ENCODE peak calls at places on chromosomes 7 and 10, in four cellular contexts. V is NB4, Y is endothelial cell, O is H1. G is an unnamed sample.

GRCh38 chr10:69449841-69450240 is 1.4 kb upstream of the TSPAN15 start:
- DNase-seq in V (peak), O (peak), Y (peak), G (peak)

GRCh38 chr7:2217716-2218443 is 14.9 kb downstream of the MAD1L1 start:
- DNase-seq in Y (no peak), O (no peak), V (no peak), G (no peak)

GRCh38 chr7:97126483-97127171 is 9.1 kb downstream of the SDHAF3 start:
- DNase-seq in O (no peak), V (no peak), Y (no peak), G (no peak)

GRCh38 chr7:63205136-63205535 is 793.5 kb upstream of the ZNF722 start:
- DNase-seq in Y (no peak), O (no peak), V (no peak), G (no peak)

GRCh38 chr10:5252177-5253037 is 55.8 kb downstream of the AKR1C4 start:
- DNase-seq in O (no peak), V (peak), Y (no peak), G (peak)

GRCh38 chr7:69739906-69740545 is 141.8 kb downstream of the AUTS2 start:
- DNase-seq in O (no peak), V (peak), Y (no peak), G (no peak)

GRCh38 chr7:35993663-35994622 is 159.1 kb upstream of the EEPD1 start:
- DNase-seq in O (no peak), Y (no peak), V (no peak), G (peak)

GRCh38 chr7:131606346-131607290 is 50.2 kb upstream of the PODXL start:
- DNase-seq in V (peak), Y (no peak), O (no peak), G (peak)

GRCh38 chr10:26386800-26387199 is 51.3 kb upstream of the APBB1IP start:
- DNase-seq in Y (no peak), O (no peak), V (peak), G (no peak)

GRCh38 chr7:47292832-47293309 is 289.0 kb downstream of the TNS3 start:
- DNase-seq in Y (no peak), O (no peak), V (no peak), G (peak)

GRCh38 chr7:117158941-117159705 is 163.7 kb downstream of the WNT2 start:
- DNase-seq in Y (no peak), V (no peak), O (no peak), G (no peak)

GRCh38 chr7:108455833-108456677 is at the start of gene NRCAM:
- DNase-seq in Y (peak), V (peak), O (peak), G (no peak)

GRCh38 chr10:31745612-31746376 is 182.8 kb downstream of the ARHGAP12 start:
- DNase-seq in V (peak), O (no peak), Y (no peak), G (peak)

GRCh38 chr10:14415676-14416307 is 85.1 kb upstream of the FRMD4A start:
- DNase-seq in V (no peak), Y (no peak), O (no peak), G (no peak)

GRCh38 chr10:3542185-3542611 is 242.8 kb downstream of the KLF6 start:
- DNase-seq in Y (no peak), V (no peak), O (no peak), G (peak)

GRCh38 chr7:149690688-149691446 is 82.5 kb downstream of the ZNF467 start:
- DNase-seq in V (peak), O (peak), Y (peak), G (peak)

GRCh38 chr10:21257919-21258318 is 267.6 kb downstream of the SKIDA1 start:
- DNase-seq in V (no peak), Y (no peak), O (no peak), G (peak)

GRCh38 chr7:130930260-130930659 is 196.3 kb upstream of the KLF14 start:
- DNase-seq in V (no peak), Y (no peak), O (no peak), G (peak)

GRCh38 chr7:133904766-133905165 is 222.4 kb upstream of the LRGUK start:
- DNase-seq in Y (no peak), O (no peak), V (no peak), G (no peak)

GRCh38 chr10:124943301-124944092 is 1.6 kb downstream of the ZRANB1 start:
- DNase-seq in Y (no peak), O (no peak), V (no peak), G (peak)

GRCh38 chr7:50728184-50728583 is 54.5 kb downstream of the GRB10 start:
- DNase-seq in O (no peak), V (no peak), Y (no peak), G (no peak)

GRCh38 chr7:83856094-83856493 is 207.2 kb upstream of the SEMA3E start:
- DNase-seq in V (no peak), O (no peak), Y (no peak), G (no peak)

GRCh38 chr7:140671966-140672365 is 779 bp upstream of the ADCK2 start:
- DNase-seq in Y (no peak), V (no peak), O (no peak), G (no peak)

GRCh38 chr10:89959433-89960110 is 258.2 kb downstream of the KIF20B start:
- DNase-seq in Y (no peak), V (no peak), O (no peak), G (no peak)

GRCh38 chr10:2798340-2798739 is 269.0 kb upstream of the PFKP start:
- DNase-seq in V (no peak), O (no peak), Y (no peak), G (no peak)

GRCh38 chr7:2955177-2955768 is 88.4 kb downstream of the CARD11 start:
- DNase-seq in O (no peak), V (no peak), Y (no peak), G (no peak)

GRCh38 chr7:98211221-98211675 is at the start of gene BHLHA15:
- DNase-seq in Y (peak), O (no peak), V (no peak), G (no peak)

GRCh38 chr7:89316584-89316983 is 521.0 kb upstream of the TEX47 start:
- DNase-seq in Y (no peak), O (no peak), V (no peak), G (no peak)

GRCh38 chr7:4775281-4776159 is at the start of gene AP5Z1:
- DNase-seq in Y (peak), V (peak), O (peak), G (peak)

GRCh38 chr10:63133787-63134557 is 844 bp downstream of the NRBF2 start:
- DNase-seq in Y (no peak), V (peak), O (no peak), G (peak)

GRCh38 chr10:102408728-102409603 is 9.6 kb downstream of the PSD start:
- DNase-seq in O (no peak), Y (no peak), V (no peak), G (no peak)

GRCh38 chr10:28754930-28755718 is 77.8 kb downstream of the BAMBI start:
- DNase-seq in O (no peak), V (no peak), Y (no peak), G (peak)

GRCh38 chr10:126558881-126559280 is 111.6 kb downstream of the C10orf90 start:
- DNase-seq in V (no peak), O (no peak), Y (no peak), G (no peak)

GRCh38 chr7:101216860-101217387 is 457 bp downstream of the PLOD3 start:
- DNase-seq in V (no peak), O (no peak), Y (peak), G (no peak)

GRCh38 chr10:48945441-48946143 is 6.0 kb upstream of the LRRC18 start:
- DNase-seq in Y (no peak), O (no peak), V (no peak), G (no peak)

GRCh38 chr10:111974325-111974724 is 209.2 kb downstream of the GPAM start:
- DNase-seq in V (no peak), Y (no peak), O (no peak), G (no peak)

GRCh38 chr10:96491303-96491702 is 22.4 kb downstream of the TLL2 start:
- DNase-seq in Y (no peak), O (no peak), V (peak), G (peak)
- TF ChIP-seq CTCF in Y (no peak), O (peak), V (peak), G (peak)

GRCh38 chr10:24462889-24463552 is 254.1 kb downstream of the KIAA1217 start:
- DNase-seq in O (no peak), V (peak), Y (no peak), G (no peak)
- TF ChIP-seq CTCF in O (peak), V (peak), Y (no peak), G (no peak)

GRCh38 chr10:6841746-6842145 is 261.7 kb upstream of the PRKCQ start:
- DNase-seq in Y (no peak), V (no peak), O (no peak), G (no peak)

GRCh38 chr10:6833458-6834011 is 253.5 kb upstream of the PRKCQ start:
- DNase-seq in V (no peak), Y (no peak), O (no peak), G (no peak)

GRCh38 chr10:6840766-6841165 is 260.7 kb upstream of the PRKCQ start:
- DNase-seq in V (peak), Y (no peak), O (no peak), G (peak)

GRCh38 chr10:6840093-6840763 is 260.2 kb upstream of the PRKCQ start:
- DNase-seq in V (peak), Y (no peak), O (no peak), G (no peak)

GRCh38 chr10:6838118-6838517 is 258.0 kb upstream of the PRKCQ start:
- DNase-seq in O (no peak), V (peak), Y (peak), G (peak)
- TF ChIP-seq CTCF in O (peak), V (peak), Y (peak), G (peak)

GRCh38 chr7:153886506-153887391 is 165.4 kb upstream of the DPP6 start:
- DNase-seq in Y (peak), V (no peak), O (no peak), G (no peak)
- TF ChIP-seq CTCF in Y (peak), V (no peak), O (peak), G (no peak)

GRCh38 chr7:30351274-30351673 is 66.9 kb downstream of the ZNRF2 start:
- DNase-seq in V (peak), Y (no peak), O (no peak), G (no peak)

GRCh38 chr7:30353532-30353931 is 69.1 kb downstream of the ZNRF2 start:
- DNase-seq in V (no peak), Y (no peak), O (no peak), G (no peak)

GRCh38 chr7:30351724-30352123 is 67.3 kb downstream of the ZNRF2 start:
- DNase-seq in Y (no peak), V (peak), O (no peak), G (no peak)

GRCh38 chr7:30353932-30354607 is 69.7 kb downstream of the ZNRF2 start:
- DNase-seq in V (no peak), Y (no peak), O (no peak), G (no peak)

GRCh38 chr7:30352169-30352568 is 67.8 kb downstream of the ZNRF2 start:
- DNase-seq in Y (no peak), O (no peak), V (peak), G (no peak)
- TF ChIP-seq CTCF in Y (no peak), O (no peak), V (no peak), G (no peak)

GRCh38 chr10:103714232-103714891 is 141.0 kb downstream of the SH3PXD2A start:
- DNase-seq in O (no peak), Y (no peak), V (no peak), G (no peak)

GRCh38 chr10:103718247-103718620 is 137.1 kb downstream of the SH3PXD2A start:
- DNase-seq in Y (no peak), V (no peak), O (no peak), G (no peak)

GRCh38 chr10:103715430-103715829 is 139.9 kb downstream of the SH3PXD2A start:
- DNase-seq in O (no peak), V (no peak), Y (no peak), G (peak)

GRCh38 chr10:103717341-103718246 is 137.8 kb downstream of the SH3PXD2A start:
- DNase-seq in Y (no peak), O (no peak), V (no peak), G (peak)

DNA sequence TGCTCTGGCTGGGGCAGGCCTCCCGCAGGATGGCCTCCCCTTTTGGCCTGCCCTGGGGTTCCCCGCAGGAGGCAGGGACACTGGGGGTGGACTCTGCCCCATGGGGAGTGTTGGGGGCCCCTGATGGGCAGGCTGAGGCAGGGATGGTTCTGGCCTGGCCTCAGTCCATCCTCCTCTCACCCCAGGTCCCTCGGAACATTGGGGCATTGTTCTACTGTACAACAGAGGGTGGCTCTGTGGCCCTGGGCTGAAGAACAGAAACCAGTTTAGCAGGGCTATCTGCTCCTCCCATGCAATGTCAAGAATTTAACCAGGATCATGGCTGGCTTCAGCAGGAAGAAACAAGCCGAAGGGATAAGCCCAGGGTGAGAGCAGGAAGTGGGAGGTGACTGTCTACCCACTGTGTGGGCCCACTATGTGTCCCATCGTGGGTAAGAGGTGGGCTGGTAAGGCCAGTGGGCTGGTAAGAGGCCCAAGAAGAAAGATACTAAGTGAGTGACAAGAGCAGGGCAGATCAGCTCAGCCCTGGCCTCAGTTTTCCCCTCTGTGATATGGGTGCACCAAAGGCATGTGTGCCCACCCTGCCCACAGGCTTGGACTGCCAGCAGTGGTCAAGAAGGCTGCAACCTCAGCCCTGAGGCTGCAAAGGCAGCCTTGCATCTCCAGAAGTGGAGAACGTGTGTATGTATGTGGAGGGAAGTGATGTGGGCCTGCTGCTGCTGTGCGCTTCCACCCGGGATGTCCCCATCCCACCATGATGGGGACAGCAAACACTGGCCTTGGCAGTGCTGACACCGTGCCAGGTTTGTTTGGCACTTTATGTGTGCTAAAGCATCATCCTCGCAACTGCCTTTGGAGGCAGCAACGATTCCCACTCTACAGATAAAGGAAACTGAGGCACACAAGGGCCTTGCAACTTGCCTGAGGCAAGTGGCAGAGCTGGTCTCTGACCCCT is 138.9 kb downstream of the SH3PXD2A start:
- DNase-seq in O (no peak), Y (no peak), V (no peak), G (peak)
- TF ChIP-seq CTCF in O (no peak), Y (no peak), V (no peak), G (peak)

GRCh38 chr7:156401617-156402016 is 239.0 kb upstream of the RNF32 start:
- DNase-seq in O (no peak), V (no peak), Y (no peak), G (no peak)
- TF ChIP-seq CTCF in O (no peak), V (no peak), Y (no peak), G (no peak)